ENCODE peak calls at places on chromosomes 2 and 18, in five cellular contexts. One of them, this sample, is unnamed.

GRCh38 chr2:20570249-20570648 is 80.6 kb downstream of the HS1BP3 start:
- DNase-seq in nephron progenitor cell: no peak
- DNase-seq in cardiac fibroblast: no peak
- DNase-seq in natural killer cell: no peak
- DNase-seq in astrocyte of the spinal cord: no peak
- DNase-seq in this sample: no peak

GRCh38 chr2:16640867-16641266 is 24.8 kb downstream of the CYRIA start:
- DNase-seq in nephron progenitor cell: no peak
- DNase-seq in natural killer cell: no peak
- DNase-seq in astrocyte of the spinal cord: no peak
- DNase-seq in cardiac fibroblast: peak; percentile 59
- DNase-seq in this sample: no peak

GRCh38 chr2:112183327-112184025 is 45.3 kb downstream of the FBLN7 start:
- DNase-seq in astrocyte of the spinal cord: no peak
- DNase-seq in nephron progenitor cell: no peak
- DNase-seq in cardiac fibroblast: no peak
- DNase-seq in natural killer cell: no peak
- DNase-seq in this sample: peak; percentile 50

GRCh38 chr2:45274190-45274926 is 265.1 kb upstream of the SIX2 start:
- DNase-seq in astrocyte of the spinal cord: no peak
- DNase-seq in nephron progenitor cell: no peak
- DNase-seq in cardiac fibroblast: no peak
- DNase-seq in natural killer cell: no peak
- DNase-seq in this sample: no peak

GRCh38 chr18:6004683-6005082 is 109.4 kb upstream of the TMEM200C start:
- DNase-seq in cardiac fibroblast: no peak
- DNase-seq in natural killer cell: no peak
- DNase-seq in nephron progenitor cell: no peak
- DNase-seq in astrocyte of the spinal cord: no peak
- DNase-seq in this sample: no peak

GRCh38 chr2:28949617-28950305 is 31.3 kb upstream of the TOGARAM2 start:
- DNase-seq in astrocyte of the spinal cord: no peak
- DNase-seq in nephron progenitor cell: no peak
- DNase-seq in cardiac fibroblast: no peak
- DNase-seq in natural killer cell: no peak
- DNase-seq in this sample: no peak

GRCh38 chr2:227163445-227163997 is 484 bp downstream of the COL4A4 start:
- DNase-seq in natural killer cell: no peak
- DNase-seq in cardiac fibroblast: no peak
- DNase-seq in nephron progenitor cell: no peak
- DNase-seq in astrocyte of the spinal cord: no peak
- DNase-seq in this sample: no peak

GRCh38 chr2:35454966-35455638 is 900.5 kb upstream of the CRIM1 start:
- DNase-seq in nephron progenitor cell: no peak
- DNase-seq in astrocyte of the spinal cord: peak; percentile 37
- DNase-seq in cardiac fibroblast: peak; percentile 1
- DNase-seq in natural killer cell: no peak
- DNase-seq in this sample: no peak

GRCh38 chr2:178824181-178824580 is 17.0 kb upstream of the TTN start:
- DNase-seq in natural killer cell: no peak
- DNase-seq in cardiac fibroblast: no peak
- DNase-seq in astrocyte of the spinal cord: no peak
- DNase-seq in nephron progenitor cell: no peak
- DNase-seq in this sample: no peak

GRCh38 chr18:23981369-23981768 is 33.2 kb upstream of the TTC39C start:
- DNase-seq in cardiac fibroblast: no peak
- DNase-seq in natural killer cell: no peak
- DNase-seq in nephron progenitor cell: peak; percentile 25
- DNase-seq in astrocyte of the spinal cord: no peak
- DNase-seq in this sample: no peak

GRCh38 chr18:657998-658946 is 819 bp downstream of the TYMS start:
- DNase-seq in natural killer cell: peak; percentile 47
- DNase-seq in nephron progenitor cell: peak; percentile 91
- DNase-seq in astrocyte of the spinal cord: peak; percentile 89
- DNase-seq in cardiac fibroblast: peak; percentile 87
- DNase-seq in this sample: peak; percentile 81

GRCh38 chr18:659597-659996 is 2.1 kb downstream of the TYMS start:
- DNase-seq in nephron progenitor cell: no peak
- DNase-seq in astrocyte of the spinal cord: no peak
- DNase-seq in cardiac fibroblast: no peak
- DNase-seq in natural killer cell: no peak
- DNase-seq in this sample: no peak

GRCh38 chr18:655445-655844 is 2.0 kb upstream of the TYMS start:
- DNase-seq in nephron progenitor cell: no peak
- DNase-seq in natural killer cell: no peak
- DNase-seq in astrocyte of the spinal cord: no peak
- DNase-seq in cardiac fibroblast: no peak
- DNase-seq in this sample: no peak

GRCh38 chr18:658947-659533 is 1.6 kb downstream of the TYMS start:
- DNase-seq in astrocyte of the spinal cord: no peak
- DNase-seq in natural killer cell: no peak
- DNase-seq in nephron progenitor cell: no peak
- DNase-seq in cardiac fibroblast: no peak
- DNase-seq in this sample: no peak

GRCh38 chr18:657311-657997 is at the start of gene TYMS:
- DNase-seq in nephron progenitor cell: peak; percentile 77
- DNase-seq in natural killer cell: peak; percentile 32
- DNase-seq in cardiac fibroblast: peak; percentile 50
- DNase-seq in astrocyte of the spinal cord: peak; percentile 48
- DNase-seq in this sample: peak; percentile 80
- TF ChIP-seq CTCF in nephron progenitor cell: no peak
- TF ChIP-seq CTCF in natural killer cell: no peak
- TF ChIP-seq CTCF in cardiac fibroblast: no peak
- TF ChIP-seq CTCF in astrocyte of the spinal cord: peak; percentile 11
- TF ChIP-seq CTCF in this sample: peak; percentile 48

DNA sequence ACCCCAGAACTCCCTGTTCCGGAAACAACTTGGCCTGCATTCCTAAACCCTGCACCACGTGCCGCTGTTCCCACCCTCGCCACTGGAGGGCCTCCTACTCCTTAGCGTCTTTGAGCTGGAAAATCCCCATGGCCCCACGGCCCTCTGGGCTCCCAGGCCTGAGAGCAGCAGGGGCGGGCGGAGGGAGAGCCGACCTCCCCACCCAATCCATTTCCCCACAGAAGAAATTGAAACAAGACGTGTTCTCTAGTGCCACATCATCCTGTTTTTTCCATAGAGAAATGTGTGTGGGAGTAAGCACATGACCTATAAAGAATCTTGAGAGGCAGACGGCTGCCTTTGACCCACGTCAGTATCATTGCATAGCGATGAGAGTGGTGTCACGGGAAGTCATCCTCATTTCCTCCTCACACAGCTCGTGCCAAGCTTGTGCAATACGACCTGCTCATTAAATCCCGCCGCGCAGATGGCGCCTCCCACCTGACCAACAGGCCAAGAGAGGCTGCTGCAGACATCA is 79.2 kb downstream of the LAMA1 start:
- DNase-seq in nephron progenitor cell: peak; percentile 69
- DNase-seq in natural killer cell: no peak
- DNase-seq in astrocyte of the spinal cord: peak; percentile 88
- DNase-seq in cardiac fibroblast: peak; percentile 99
- DNase-seq in this sample: no peak
- TF ChIP-seq CTCF in nephron progenitor cell: peak; percentile 63
- TF ChIP-seq CTCF in natural killer cell: no peak
- TF ChIP-seq CTCF in astrocyte of the spinal cord: peak; percentile 75
- TF ChIP-seq CTCF in cardiac fibroblast: peak; percentile 89
- TF ChIP-seq CTCF in this sample: peak; percentile 77

GRCh38 chr2:236177604-236177966 is 9.4 kb upstream of the GBX2 start:
- DNase-seq in astrocyte of the spinal cord: no peak
- DNase-seq in cardiac fibroblast: peak; percentile 39
- DNase-seq in natural killer cell: no peak
- DNase-seq in nephron progenitor cell: peak; percentile 72
- DNase-seq in this sample: no peak
- TF ChIP-seq CTCF in astrocyte of the spinal cord: peak; percentile 49
- TF ChIP-seq CTCF in cardiac fibroblast: peak; percentile 47
- TF ChIP-seq CTCF in natural killer cell: no peak
- TF ChIP-seq CTCF in nephron progenitor cell: no peak
- TF ChIP-seq CTCF in this sample: no peak

DNA sequence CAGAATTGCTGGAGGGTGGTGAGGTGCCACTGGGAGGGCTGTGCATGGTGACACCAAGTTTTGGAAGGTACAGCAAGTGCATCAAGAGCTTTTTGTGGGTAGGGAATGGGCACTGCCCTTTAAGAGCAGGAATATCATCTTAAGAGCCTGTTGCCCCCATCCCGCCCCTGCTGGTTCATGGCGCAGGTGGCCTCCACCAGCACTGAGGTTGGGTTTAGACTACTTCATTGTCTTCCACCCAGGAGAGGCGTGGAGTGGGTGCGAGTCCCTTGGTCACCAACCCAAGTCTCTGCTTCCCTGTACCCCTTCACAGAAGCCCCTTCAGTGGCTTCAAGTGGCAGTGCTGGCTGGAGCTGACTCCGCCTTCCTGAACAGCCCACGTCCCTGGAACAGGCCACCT is 7.8 kb downstream of the RNPEPL1 start:
- DNase-seq in cardiac fibroblast: no peak
- DNase-seq in natural killer cell: no peak
- DNase-seq in nephron progenitor cell: no peak
- DNase-seq in astrocyte of the spinal cord: no peak
- DNase-seq in this sample: no peak
- TF ChIP-seq CTCF in cardiac fibroblast: no peak
- TF ChIP-seq CTCF in natural killer cell: no peak
- TF ChIP-seq CTCF in nephron progenitor cell: no peak
- TF ChIP-seq CTCF in astrocyte of the spinal cord: no peak
- TF ChIP-seq CTCF in this sample: no peak

GRCh38 chr2:157748371-157749132 is 119.9 kb upstream of the ACVR1C start:
- DNase-seq in nephron progenitor cell: no peak
- DNase-seq in astrocyte of the spinal cord: peak; percentile 56
- DNase-seq in cardiac fibroblast: no peak
- DNase-seq in natural killer cell: no peak
- DNase-seq in this sample: no peak

GRCh38 chr2:157747280-157747679 is 118.6 kb upstream of the ACVR1C start:
- DNase-seq in astrocyte of the spinal cord: no peak
- DNase-seq in nephron progenitor cell: no peak
- DNase-seq in cardiac fibroblast: no peak
- DNase-seq in natural killer cell: no peak
- DNase-seq in this sample: no peak

GRCh38 chr2:157749684-157750083 is 121.0 kb upstream of the ACVR1C start:
- DNase-seq in natural killer cell: no peak
- DNase-seq in astrocyte of the spinal cord: no peak
- DNase-seq in nephron progenitor cell: no peak
- DNase-seq in cardiac fibroblast: no peak
- DNase-seq in this sample: no peak

GRCh38 chr2:157747695-157748370 is 119.2 kb upstream of the ACVR1C start:
- DNase-seq in cardiac fibroblast: peak; percentile 79
- DNase-seq in natural killer cell: no peak
- DNase-seq in astrocyte of the spinal cord: peak; percentile 81
- DNase-seq in nephron progenitor cell: no peak
- DNase-seq in this sample: no peak

DNA sequence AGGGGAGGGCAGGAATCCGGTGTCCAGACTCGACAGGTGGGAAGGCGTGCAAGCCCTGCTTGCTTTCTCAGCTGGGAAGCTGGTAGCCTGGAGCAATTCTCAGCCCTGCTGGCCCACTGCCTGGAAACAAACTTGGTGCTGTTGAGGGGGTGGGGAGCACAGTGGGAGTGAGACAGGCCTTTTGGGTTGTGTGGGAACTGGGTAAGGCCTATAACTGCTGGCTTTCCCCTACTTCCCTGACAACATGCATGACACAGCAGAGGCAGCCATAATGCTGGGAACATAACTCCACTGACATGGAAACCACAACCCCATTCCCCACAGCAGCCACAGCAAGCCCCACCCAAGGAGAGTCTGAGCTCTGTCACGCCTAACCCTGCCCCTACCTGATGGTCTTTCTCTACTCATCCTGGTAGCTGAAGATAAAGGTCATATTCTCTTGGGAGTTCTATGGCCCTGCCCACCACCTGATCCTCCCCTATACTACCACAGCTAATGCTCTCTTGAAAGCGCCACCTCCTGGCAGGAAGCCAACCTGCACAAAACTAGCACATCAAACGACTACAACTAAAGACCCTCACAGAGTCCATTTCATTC is 122.9 kb upstream of the ACVR1C start:
- DNase-seq in nephron progenitor cell: peak; percentile 6
- DNase-seq in cardiac fibroblast: peak; percentile 29
- DNase-seq in astrocyte of the spinal cord: peak; percentile 79
- DNase-seq in natural killer cell: no peak
- DNase-seq in this sample: no peak
- TF ChIP-seq CTCF in nephron progenitor cell: no peak
- TF ChIP-seq CTCF in cardiac fibroblast: no peak
- TF ChIP-seq CTCF in astrocyte of the spinal cord: peak; percentile 7
- TF ChIP-seq CTCF in natural killer cell: no peak
- TF ChIP-seq CTCF in this sample: peak; percentile 46